ENCODE peak calls at places on chromosomes 11 and 22, in seven cellular contexts. One of them, this sample, is unnamed.

GRCh38 chr11:74696932-74697687 is 34.1 kb downstream of the CHRDL2 start:
- DNase-seq in tibial artery: peak
- DNase-seq in AG09319: peak
- DNase-seq in HFFc6: peak
- DNase-seq in foreskin fibroblast: peak
- DNase-seq in GM23338: peak
- DNase-seq in A549: peak
- DNase-seq in this sample: peak

GRCh38 chr22:25729016-25729415 is 13.0 kb upstream of the MYO18B start:
- DNase-seq in AG09319: no peak
- DNase-seq in foreskin fibroblast: no peak
- DNase-seq in tibial artery: no peak
- DNase-seq in A549: no peak
- DNase-seq in GM23338: no peak
- DNase-seq in HFFc6: no peak
- DNase-seq in this sample: no peak

GRCh38 chr22:25143161-25144076 is 56.2 kb upstream of the CRYBB3 start:
- DNase-seq in A549: no peak
- DNase-seq in HFFc6: no peak
- DNase-seq in GM23338: no peak
- DNase-seq in AG09319: no peak
- DNase-seq in foreskin fibroblast: no peak
- DNase-seq in tibial artery: no peak
- DNase-seq in this sample: no peak

GRCh38 chr22:45082795-45083194 is 73.0 kb upstream of the PHF21B start:
- DNase-seq in foreskin fibroblast: no peak
- DNase-seq in AG09319: no peak
- DNase-seq in A549: no peak
- DNase-seq in HFFc6: no peak
- DNase-seq in GM23338: peak
- DNase-seq in tibial artery: no peak
- DNase-seq in this sample: no peak

GRCh38 chr11:34413263-34413662 is 25.5 kb upstream of the CAT start:
- DNase-seq in tibial artery: no peak
- DNase-seq in foreskin fibroblast: no peak
- DNase-seq in GM23338: no peak
- DNase-seq in A549: no peak
- DNase-seq in AG09319: no peak
- DNase-seq in HFFc6: no peak
- DNase-seq in this sample: no peak

GRCh38 chr11:114082415-114082748 is 22.9 kb downstream of the ZBTB16 start:
- DNase-seq in GM23338: no peak
- DNase-seq in tibial artery: no peak
- DNase-seq in HFFc6: no peak
- DNase-seq in foreskin fibroblast: no peak
- DNase-seq in AG09319: no peak
- DNase-seq in A549: no peak
- DNase-seq in this sample: no peak

GRCh38 chr11:106413222-106413621 is 335.8 kb downstream of the AASDHPPT start:
- DNase-seq in AG09319: no peak
- DNase-seq in tibial artery: no peak
- DNase-seq in foreskin fibroblast: no peak
- DNase-seq in A549: no peak
- DNase-seq in HFFc6: no peak
- DNase-seq in GM23338: no peak
- DNase-seq in this sample: no peak

GRCh38 chr11:119758291-119758690 is 29.3 kb upstream of the NECTIN1 start:
- DNase-seq in A549: no peak
- DNase-seq in HFFc6: peak
- DNase-seq in tibial artery: no peak
- DNase-seq in foreskin fibroblast: peak
- DNase-seq in AG09319: no peak
- DNase-seq in GM23338: no peak
- DNase-seq in this sample: no peak

GRCh38 chr22:20001082-20001638 is 15.5 kb downstream of the ARVCF start:
- DNase-seq in A549: no peak
- DNase-seq in foreskin fibroblast: no peak
- DNase-seq in GM23338: peak
- DNase-seq in tibial artery: no peak
- DNase-seq in HFFc6: no peak
- DNase-seq in AG09319: no peak
- DNase-seq in this sample: no peak

GRCh38 chr11:83713701-83714100 is 427.5 kb upstream of the CCDC90B start:
- DNase-seq in HFFc6: peak
- DNase-seq in foreskin fibroblast: no peak
- DNase-seq in AG09319: no peak
- DNase-seq in A549: no peak
- DNase-seq in tibial artery: no peak
- DNase-seq in GM23338: no peak
- DNase-seq in this sample: no peak

GRCh38 chr22:43435851-43436535 is 24.2 kb downstream of the MPPED1 start:
- DNase-seq in GM23338: no peak
- DNase-seq in AG09319: no peak
- DNase-seq in A549: no peak
- DNase-seq in HFFc6: no peak
- DNase-seq in tibial artery: no peak
- DNase-seq in foreskin fibroblast: no peak
- DNase-seq in this sample: no peak

GRCh38 chr22:45172872-45173585 is 9.3 kb downstream of the NUP50 start:
- DNase-seq in AG09319: no peak
- DNase-seq in A549: no peak
- DNase-seq in HFFc6: no peak
- DNase-seq in foreskin fibroblast: no peak
- DNase-seq in tibial artery: no peak
- DNase-seq in GM23338: no peak
- DNase-seq in this sample: no peak

GRCh38 chr22:25334091-25334490 is 114.7 kb downstream of the CRYBB2 start:
- DNase-seq in tibial artery: no peak
- DNase-seq in GM23338: peak
- DNase-seq in foreskin fibroblast: no peak
- DNase-seq in AG09319: no peak
- DNase-seq in HFFc6: no peak
- DNase-seq in A549: no peak
- DNase-seq in this sample: peak

GRCh38 chr11:10664005-10664404 is 29.6 kb downstream of the IRAG1 start:
- DNase-seq in tibial artery: no peak
- DNase-seq in AG09319: no peak
- DNase-seq in GM23338: no peak
- DNase-seq in HFFc6: no peak
- DNase-seq in A549: no peak
- DNase-seq in foreskin fibroblast: no peak
- DNase-seq in this sample: no peak

GRCh38 chr22:28146401-28147304 is 227.6 kb upstream of the PITPNB start:
- DNase-seq in foreskin fibroblast: no peak
- DNase-seq in GM23338: no peak
- DNase-seq in AG09319: no peak
- DNase-seq in A549: no peak
- DNase-seq in tibial artery: no peak
- DNase-seq in HFFc6: no peak
- DNase-seq in this sample: no peak

GRCh38 chr11:95704865-95705264 is 84.7 kb downstream of the FAM76B start:
- DNase-seq in AG09319: no peak
- DNase-seq in A549: no peak
- DNase-seq in tibial artery: no peak
- DNase-seq in HFFc6: no peak
- DNase-seq in GM23338: peak
- DNase-seq in foreskin fibroblast: no peak
- DNase-seq in this sample: no peak

GRCh38 chr22:33844273-33844672 is 76.0 kb downstream of the LARGE1 start:
- DNase-seq in GM23338: peak
- DNase-seq in AG09319: no peak
- DNase-seq in A549: no peak
- DNase-seq in tibial artery: no peak
- DNase-seq in HFFc6: no peak
- DNase-seq in foreskin fibroblast: no peak
- DNase-seq in this sample: no peak

GRCh38 chr22:48949375-48950149 is 878.1 kb downstream of the BRD1 start:
- DNase-seq in A549: no peak
- DNase-seq in HFFc6: no peak
- DNase-seq in foreskin fibroblast: no peak
- DNase-seq in tibial artery: no peak
- DNase-seq in AG09319: no peak
- DNase-seq in GM23338: no peak
- DNase-seq in this sample: no peak

GRCh38 chr22:41094036-41094435 is 1.6 kb downstream of the EP300 start:
- DNase-seq in foreskin fibroblast: peak
- DNase-seq in A549: no peak
- DNase-seq in HFFc6: peak
- DNase-seq in tibial artery: no peak
- DNase-seq in AG09319: no peak
- DNase-seq in GM23338: peak
- DNase-seq in this sample: no peak

GRCh38 chr22:27476729-27477128 is 324.8 kb downstream of the MN1 start:
- DNase-seq in foreskin fibroblast: peak
- DNase-seq in GM23338: no peak
- DNase-seq in AG09319: no peak
- DNase-seq in HFFc6: peak
- DNase-seq in tibial artery: no peak
- DNase-seq in A549: peak
- DNase-seq in this sample: peak

GRCh38 chr11:117256573-117256972 is 24.1 kb downstream of the RNF214 start:
- DNase-seq in AG09319: no peak
- DNase-seq in HFFc6: peak
- DNase-seq in tibial artery: no peak
- DNase-seq in GM23338: no peak
- DNase-seq in A549: no peak
- DNase-seq in foreskin fibroblast: peak
- DNase-seq in this sample: no peak

GRCh38 chr11:64870176-64870892 is 8.1 kb downstream of the EHD1 start:
- DNase-seq in foreskin fibroblast: peak
- DNase-seq in A549: no peak
- DNase-seq in AG09319: no peak
- DNase-seq in tibial artery: peak
- DNase-seq in HFFc6: peak
- DNase-seq in GM23338: no peak
- DNase-seq in this sample: no peak

GRCh38 chr11:73236879-73237278 is 18.8 kb downstream of the P2RY2 start:
- DNase-seq in A549: peak
- DNase-seq in tibial artery: no peak
- DNase-seq in HFFc6: peak
- DNase-seq in AG09319: no peak
- DNase-seq in GM23338: peak
- DNase-seq in foreskin fibroblast: no peak
- DNase-seq in this sample: peak

DNA sequence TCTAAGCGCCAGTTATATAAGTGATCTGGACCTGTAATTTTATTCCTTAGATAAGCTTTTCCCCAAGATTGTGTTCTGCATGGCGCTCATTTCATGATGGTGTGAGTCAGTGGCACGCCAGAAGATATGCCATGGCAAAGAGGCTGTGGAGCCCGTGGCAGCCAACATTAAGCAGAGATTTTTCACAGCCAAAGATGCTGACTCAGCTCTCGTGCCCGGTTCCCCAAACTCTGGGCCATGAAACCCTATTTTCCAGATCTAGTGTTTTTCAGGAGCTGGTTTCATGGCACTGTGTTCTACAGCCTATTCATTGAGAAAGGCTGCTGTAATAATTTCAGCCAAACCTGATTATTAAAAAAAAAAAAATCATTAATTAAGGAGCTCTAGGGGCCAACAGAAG is 15.4 kb upstream of the LINC01488 start:
- DNase-seq in A549: no peak
- DNase-seq in foreskin fibroblast: no peak
- DNase-seq in AG09319: no peak
- DNase-seq in GM23338: no peak
- DNase-seq in HFFc6: no peak
- DNase-seq in tibial artery: no peak
- DNase-seq in this sample: no peak
- TF ChIP-seq CTCF in A549: no peak
- TF ChIP-seq CTCF in foreskin fibroblast: no peak
- TF ChIP-seq CTCF in AG09319: no peak
- TF ChIP-seq CTCF in GM23338: no peak
- TF ChIP-seq CTCF in HFFc6: no peak
- TF ChIP-seq CTCF in tibial artery: no peak
- TF ChIP-seq CTCF in this sample: no peak

DNA sequence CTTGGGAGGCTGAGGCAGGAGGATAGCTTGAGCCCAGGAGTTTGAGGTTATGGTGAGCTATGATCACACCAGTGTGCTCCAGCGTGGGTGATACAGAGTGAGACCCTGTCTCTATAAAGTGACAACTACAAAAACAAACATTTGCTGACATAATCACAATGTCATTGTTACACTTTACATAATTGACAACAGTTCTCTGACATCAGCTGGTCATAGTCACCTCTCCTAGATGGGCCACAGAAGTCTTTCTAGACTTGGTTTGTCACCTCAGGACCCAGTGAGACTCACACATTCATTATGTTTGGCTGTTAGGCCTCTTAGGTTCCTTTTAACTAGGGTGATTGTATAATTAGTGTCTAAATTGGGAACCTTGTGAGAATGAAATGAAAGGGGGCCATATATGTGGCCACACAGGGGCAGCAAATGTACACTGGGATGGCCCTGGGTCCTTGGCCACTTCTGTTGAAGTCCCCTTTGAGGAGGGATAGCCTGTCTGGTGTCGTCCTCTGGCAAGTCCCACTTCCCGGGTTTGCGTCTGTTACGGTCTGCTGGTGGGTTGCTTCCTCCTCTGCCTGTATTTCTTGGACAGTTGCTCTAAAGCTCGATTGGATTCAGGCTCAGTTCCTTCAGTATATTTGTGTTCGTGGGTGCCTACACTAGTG is 5.8 kb upstream of the PPIL2 start:
- DNase-seq in tibial artery: no peak
- DNase-seq in GM23338: no peak
- DNase-seq in A549: no peak
- DNase-seq in HFFc6: no peak
- DNase-seq in AG09319: no peak
- DNase-seq in foreskin fibroblast: no peak
- DNase-seq in this sample: no peak
- TF ChIP-seq CTCF in tibial artery: no peak
- TF ChIP-seq CTCF in GM23338: peak
- TF ChIP-seq CTCF in A549: no peak
- TF ChIP-seq CTCF in HFFc6: no peak
- TF ChIP-seq CTCF in AG09319: no peak
- TF ChIP-seq CTCF in foreskin fibroblast: no peak
- TF ChIP-seq CTCF in this sample: no peak

DNA sequence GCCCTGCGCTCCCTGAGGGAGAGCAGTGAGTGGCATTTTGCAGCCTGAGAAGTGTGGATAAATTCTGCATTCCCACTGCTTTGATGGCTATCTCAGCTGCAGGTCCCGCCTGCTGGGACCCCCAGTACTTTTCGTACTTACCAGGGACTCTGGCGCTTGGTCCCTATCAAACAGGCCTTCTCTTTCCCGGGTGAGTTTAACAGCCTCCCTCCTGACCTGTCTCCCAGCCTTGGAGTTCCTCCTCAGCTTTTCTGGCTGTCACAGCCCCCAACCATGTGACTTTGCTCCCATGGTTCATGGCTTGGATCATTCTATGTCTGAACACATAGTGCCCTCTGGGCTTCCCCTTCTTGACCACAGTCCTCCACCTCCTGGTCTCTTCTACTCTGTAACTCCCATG is 56.9 kb downstream of the PARVA start:
- DNase-seq in HFFc6: no peak
- DNase-seq in GM23338: no peak
- DNase-seq in tibial artery: no peak
- DNase-seq in AG09319: no peak
- DNase-seq in foreskin fibroblast: no peak
- DNase-seq in A549: no peak
- DNase-seq in this sample: no peak
- TF ChIP-seq CTCF in HFFc6: no peak
- TF ChIP-seq CTCF in GM23338: no peak
- TF ChIP-seq CTCF in tibial artery: no peak
- TF ChIP-seq CTCF in AG09319: no peak
- TF ChIP-seq CTCF in foreskin fibroblast: no peak
- TF ChIP-seq CTCF in A549: no peak
- TF ChIP-seq CTCF in this sample: no peak

GRCh38 chr11:134098566-134099184 is 29.8 kb downstream of the JAM3 start:
- DNase-seq in foreskin fibroblast: no peak
- DNase-seq in GM23338: peak
- DNase-seq in AG09319: no peak
- DNase-seq in tibial artery: no peak
- DNase-seq in A549: no peak
- DNase-seq in HFFc6: no peak
- DNase-seq in this sample: no peak
- TF ChIP-seq CTCF in foreskin fibroblast: no peak
- TF ChIP-seq CTCF in GM23338: peak
- TF ChIP-seq CTCF in AG09319: no peak
- TF ChIP-seq CTCF in tibial artery: no peak
- TF ChIP-seq CTCF in A549: no peak
- TF ChIP-seq CTCF in HFFc6: peak
- TF ChIP-seq CTCF in this sample: no peak